ENCODE peak calls at places on chromosome 12, in four cellular contexts. H, Q, R and W are unnamed samples.

GRCh38 chr12:94149781-94150482 is 1.6 kb downstream of the PLXNC1 start:
- DNase-seq in Q (peak; percentile 52), H (no peak), R (no peak), W (peak; percentile 68)

GRCh38 chr12:2547273-2548044 is 247.3 kb upstream of the FKBP4 start:
- DNase-seq in R (no peak), Q (no peak), H (no peak), W (no peak)

GRCh38 chr12:26493656-26494055 is 298.3 kb downstream of the SSPN start:
- DNase-seq in R (no peak), H (no peak), Q (no peak), W (no peak)

GRCh38 chr12:124677552-124678356 is 110.3 kb upstream of the NCOR2 start:
- DNase-seq in H (no peak), Q (no peak), R (no peak), W (no peak)

GRCh38 chr12:1607940-1608782 is 13.8 kb upstream of the FBXL14 start:
- DNase-seq in Q (no peak), H (no peak), R (no peak), W (no peak)

GRCh38 chr12:94649349-94650142 is 811 bp downstream of the TMCC3 start:
- DNase-seq in R (no peak), H (no peak), Q (peak; percentile 47), W (peak; percentile 82)

GRCh38 chr12:119594399-119594730 is 791 bp downstream of the TMEM233 start:
- DNase-seq in R (no peak), H (no peak), Q (peak; percentile 21), W (peak; percentile 51)

GRCh38 chr12:54404061-54405004 is 14.7 kb downstream of the ITGA5 start:
- DNase-seq in H (peak; percentile 67), Q (peak; percentile 92), R (no peak), W (peak; percentile 64)

GRCh38 chr12:49666176-49666575 is 41.0 kb downstream of the FMNL3 start:
- DNase-seq in Q (no peak), H (no peak), R (no peak), W (no peak)

GRCh38 chr12:47903927-47904646 is 707 bp downstream of the VDR start:
- DNase-seq in H (peak; percentile 44), R (no peak), Q (no peak), W (no peak)

GRCh38 chr12:112716099-112717093 is 75.2 kb upstream of the RPH3A start:
- DNase-seq in R (no peak), H (peak; percentile 46), Q (peak; percentile 28), W (peak; percentile 55)

GRCh38 chr12:48104531-48104930 is 1.3 kb downstream of the SENP1 start:
- DNase-seq in Q (no peak), H (peak; percentile 20), R (no peak), W (no peak)

GRCh38 chr12:29230800-29231560 is 81.9 kb downstream of the FAR2 start:
- DNase-seq in Q (no peak), R (no peak), H (no peak), W (no peak)

GRCh38 chr12:11158885-11159444 is 12.0 kb upstream of the SMIM10L1 start:
- DNase-seq in H (peak; percentile 11), R (no peak), Q (no peak), W (no peak)

GRCh38 chr12:54984602-54985376 is at the start of gene TESPA1:
- DNase-seq in R (peak; percentile 90), H (peak; percentile 49), Q (no peak), W (no peak)

GRCh38 chr12:45208604-45209487 is 7.0 kb upstream of the ANO6 start:
- DNase-seq in R (no peak), H (no peak), Q (no peak), W (no peak)

GRCh38 chr12:65778268-65779090 is 45.8 kb upstream of the HMGA2 start:
- DNase-seq in H (no peak), Q (no peak), R (no peak), W (no peak)

GRCh38 chr12:65631621-65632111 is 192.6 kb upstream of the HMGA2 start:
- DNase-seq in Q (no peak), H (no peak), R (no peak), W (no peak)

GRCh38 chr12:78559441-78559840 is 305.1 kb upstream of the SYT1 start:
- DNase-seq in R (no peak), Q (no peak), H (no peak), W (no peak)

GRCh38 chr12:127075981-127076380 is 1191.0 kb upstream of the TMEM132C start:
- DNase-seq in Q (no peak), R (no peak), H (no peak), W (no peak)

GRCh38 chr12:3441435-3441834 is 49.6 kb upstream of the PRMT8 start:
- DNase-seq in R (no peak), Q (no peak), H (no peak), W (no peak)

GRCh38 chr12:122669397-122670070 is 33.6 kb downstream of the HCAR2 start:
- DNase-seq in Q (no peak), R (no peak), H (no peak), W (no peak)

GRCh38 chr12:77160931-77161330 is 95.6 kb upstream of the E2F7 start:
- DNase-seq in R (no peak), H (no peak), Q (no peak), W (no peak)

GRCh38 chr12:21992823-21993222 is 51.6 kb upstream of the ABCC9 start:
- DNase-seq in H (peak; percentile 59), Q (no peak), R (no peak), W (no peak)

GRCh38 chr12:6016756-6017155 is 71.7 kb upstream of the ANO2 start:
- DNase-seq in R (no peak), Q (no peak), H (no peak), W (no peak)

GRCh38 chr12:124906606-124907261 is 7.7 kb downstream of the UBC start:
- DNase-seq in Q (peak; percentile 92), R (peak; percentile 87), H (peak; percentile 79), W (peak; percentile 80)

GRCh38 chr12:91127296-91127695 is 16.0 kb upstream of the LUM start:
- DNase-seq in R (no peak), Q (no peak), H (no peak), W (no peak)

GRCh38 chr12:108701779-108702435 is 29.4 kb downstream of the CORO1C start:
- DNase-seq in H (peak; percentile 35), R (no peak), Q (no peak), W (no peak)

GRCh38 chr12:69239922-69240624 is 704 bp downstream of the CPSF6 start:
- DNase-seq in Q (peak; percentile 60), H (no peak), R (no peak), W (peak; percentile 75)

DNA sequence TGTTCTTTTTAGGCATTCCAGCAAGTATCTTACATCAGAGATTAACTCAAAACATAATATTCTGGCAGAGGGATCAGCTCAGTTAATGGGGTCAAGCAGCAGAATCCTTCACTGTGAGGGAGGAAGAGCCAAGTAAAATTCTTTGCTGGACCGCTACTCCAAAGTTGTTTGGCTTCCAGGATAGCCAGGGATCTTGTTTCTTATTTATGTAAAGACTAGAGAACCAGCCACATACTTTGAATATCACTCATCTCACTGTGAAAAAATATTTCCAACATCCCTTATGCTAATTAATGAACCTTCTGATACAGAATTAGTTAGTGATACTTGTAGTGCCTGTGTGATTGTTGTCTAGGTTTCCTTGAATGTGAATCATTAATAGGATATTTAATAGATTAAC is 94.2 kb downstream of the PLEKHA5 start:
- DNase-seq in R (no peak), H (no peak), Q (no peak), W (no peak)
- TF ChIP-seq USF1 in R (no peak), H (no peak), Q (no peak), W (no peak)

GRCh38 chr12:57213763-57214397 is 2.7 kb upstream of the NXPH4 start:
- DNase-seq in H (no peak), Q (no peak), R (no peak), W (no peak)
- TF ChIP-seq USF1 in H (no peak), Q (no peak), R (no peak), W (no peak)

GRCh38 chr12:12736759-12737676 is 19.9 kb downstream of the CDKN1B start:
- DNase-seq in R (peak; percentile 45), Q (no peak), H (peak; percentile 32), W (peak; percentile 73)
- TF ChIP-seq USF1 in R (no peak), Q (no peak), H (no peak), W (no peak)

GRCh38 chr12:105409286-105409685 is 78.8 kb downstream of the C12orf75 start:
- DNase-seq in R (no peak), Q (no peak), H (no peak), W (no peak)
- TF ChIP-seq USF1 in R (no peak), Q (no peak), H (no peak), W (no peak)

GRCh38 chr12:100239589-100239988 is 27.3 kb downstream of the DEPDC4 start:
- DNase-seq in H (no peak), R (no peak), Q (no peak), W (no peak)

GRCh38 chr12:100234166-100234565 is 32.7 kb downstream of the DEPDC4 start:
- DNase-seq in R (no peak), Q (no peak), H (no peak), W (no peak)

GRCh38 chr12:100229876-100230275 is 29.3 kb downstream of the ACTR6 start:
- DNase-seq in R (no peak), H (no peak), Q (no peak), W (no peak)

GRCh38 chr12:100238801-100239200 is 28.1 kb downstream of the DEPDC4 start:
- DNase-seq in Q (no peak), R (no peak), H (no peak), W (no peak)

DNA sequence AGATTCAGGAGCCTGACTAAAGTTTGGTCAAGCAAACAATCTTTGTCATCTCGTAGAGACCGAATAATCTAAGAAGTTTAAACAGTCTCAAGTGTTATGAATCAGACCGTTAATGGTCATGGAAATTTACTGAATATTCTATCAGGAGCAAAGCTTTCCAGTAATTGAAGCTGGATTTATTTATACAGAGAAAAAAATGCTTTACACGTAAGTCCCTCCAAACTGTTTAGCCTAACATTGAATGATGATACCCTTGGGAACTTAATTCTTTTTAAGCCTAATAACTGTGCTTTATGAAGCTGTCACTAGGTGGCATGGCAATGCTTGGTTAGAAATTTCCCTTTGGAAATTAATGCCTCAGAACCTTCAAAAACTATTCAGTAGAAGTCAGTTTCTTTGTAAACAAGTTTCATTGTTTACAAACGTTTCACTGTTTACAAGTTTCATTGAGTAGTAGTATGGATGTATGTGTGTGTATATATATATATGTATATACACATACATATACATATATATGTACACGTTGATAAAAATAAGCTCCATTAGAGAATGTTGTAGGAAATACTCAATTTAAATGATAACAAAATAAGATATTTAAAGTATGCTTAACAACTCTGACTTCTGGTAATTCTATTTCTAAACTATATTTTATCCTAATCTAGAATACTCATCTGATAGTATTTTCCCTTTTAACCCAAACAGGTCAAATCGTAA is 32.1 kb downstream of the DEPDC4 start:
- DNase-seq in R (peak; percentile 1), H (peak; percentile 23), Q (no peak), W (peak; percentile 38)
- TF ChIP-seq USF1 in R (no peak), H (no peak), Q (no peak), W (no peak)

DNA sequence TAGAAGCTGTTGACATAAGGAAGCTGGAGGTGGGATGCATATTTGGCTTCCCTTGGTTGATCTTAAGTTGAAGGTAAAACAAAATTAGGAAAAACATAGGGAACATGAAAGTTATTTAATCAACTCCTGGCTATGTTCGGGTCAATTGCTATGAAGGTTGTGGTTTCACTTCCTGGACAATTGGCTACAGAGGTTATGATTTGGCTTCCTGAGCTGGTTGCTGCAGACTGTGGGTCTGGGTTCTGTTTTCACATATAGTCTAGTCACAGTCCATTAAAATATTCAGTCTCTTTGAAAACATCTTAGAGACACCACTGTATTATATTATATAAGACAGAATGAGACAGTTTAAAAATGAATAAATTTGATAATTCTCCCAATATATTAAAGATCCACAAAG is 895.2 kb upstream of the USP15 start:
- DNase-seq in R (no peak), H (no peak), Q (no peak), W (no peak)
- TF ChIP-seq USF1 in R (no peak), H (no peak), Q (no peak), W (no peak)